ENCODE peak calls at places on chromosomes 7 and 10, in five cellular contexts. Z is B cell, I is heart right ventricle, Q is esophagus squamous epithelium, R is fibroblast of pulmonary artery. C is an unnamed sample.

GRCh38 chr7:87155788-87156187 is 3.5 kb downstream of the DMTF1 start:
- DNase-seq in Z (no peak), I (no peak), Q (no peak), R (no peak), C (no peak)

GRCh38 chr10:104762793-104763192 is 121.7 kb downstream of the SORCS3 start:
- DNase-seq in Z (no peak), I (no peak), Q (no peak), R (no peak), C (no peak)

GRCh38 chr7:144738708-144739314 is 97.0 kb downstream of the TPK1 start:
- DNase-seq in Z (peak; percentile 47), I (peak; percentile 6), Q (no peak), R (peak; percentile 56), C (no peak)

GRCh38 chr7:73879977-73880681 is 19.2 kb downstream of the TMEM270 start:
- DNase-seq in Z (no peak), I (no peak), Q (no peak), R (peak; percentile 31), C (no peak)

GRCh38 chr7:150855476-150856302 is 3.4 kb downstream of the AOC1 start:
- DNase-seq in Z (no peak), I (no peak), Q (no peak), R (no peak), C (no peak)

GRCh38 chr7:111473449-111474198 is 88.7 kb downstream of the IMMP2L start:
- DNase-seq in Z (no peak), I (no peak), Q (no peak), R (no peak), C (no peak)

GRCh38 chr10:44292390-44293002 is 92.4 kb downstream of the CXCL12 start:
- DNase-seq in Z (no peak), I (no peak), Q (no peak), R (no peak), C (no peak)

GRCh38 chr10:118594392-118595063 is 920 bp downstream of the PRLHR start:
- DNase-seq in Z (no peak), I (no peak), Q (no peak), R (peak; percentile 57), C (no peak)

GRCh38 chr10:114492351-114493037 is 88.2 kb upstream of the AFAP1L2 start:
- DNase-seq in Z (no peak), I (no peak), Q (no peak), R (peak; percentile 49), C (no peak)

GRCh38 chr7:132635127-132635526 is 58.9 kb upstream of the PLXNA4 start:
- DNase-seq in Z (no peak), I (no peak), Q (no peak), R (no peak), C (no peak)

GRCh38 chr7:74619235-74619860 is 38.2 kb upstream of the GTF2I start:
- DNase-seq in Z (no peak), I (no peak), Q (no peak), R (no peak), C (no peak)

GRCh38 chr10:132096223-132096622 is 30.5 kb downstream of the JAKMIP3 start:
- DNase-seq in Z (no peak), I (no peak), Q (no peak), R (peak; percentile 6), C (no peak)

GRCh38 chr7:44066111-44066460 is 719 bp upstream of the PGAM2 start:
- DNase-seq in Z (no peak), I (no peak), Q (no peak), R (no peak), C (no peak)

GRCh38 chr10:61793760-61794713 is 107.5 kb upstream of the ARID5B start:
- DNase-seq in Z (no peak), I (no peak), Q (no peak), R (no peak), C (no peak)

GRCh38 chr7:135757719-135758411 is 9.3 kb upstream of the FAM180A start:
- DNase-seq in Z (no peak), I (peak; percentile 45), Q (no peak), R (peak; percentile 91), C (no peak)

GRCh38 chr7:142863891-142864685 is 9.2 kb downstream of the EPHB6 start:
- DNase-seq in Z (no peak), I (no peak), Q (no peak), R (no peak), C (no peak)

GRCh38 chr7:311796-312195 is 21.8 kb downstream of the FOXL3 start:
- DNase-seq in Z (no peak), I (no peak), Q (no peak), R (no peak), C (no peak)

GRCh38 chr10:131652416-131652815 is 248.4 kb upstream of the PPP2R2D start:
- DNase-seq in Z (no peak), I (no peak), Q (no peak), R (no peak), C (no peak)

GRCh38 chr10:103192451-103193106 is 493 bp downstream of the NT5C2 start:
- DNase-seq in Z (peak; percentile 66), I (peak; percentile 86), Q (no peak), R (peak; percentile 86), C (peak; percentile 64)

GRCh38 chr7:8751557-8752231 is 318.3 kb downstream of the NXPH1 start:
- DNase-seq in Z (no peak), I (no peak), Q (no peak), R (no peak), C (no peak)

GRCh38 chr7:139494835-139495568 is 11.5 kb upstream of the KLRG2 start:
- DNase-seq in Z (peak; percentile 50), I (no peak), Q (no peak), R (no peak), C (no peak)

GRCh38 chr10:131569851-131570715 is 258.6 kb upstream of the TCERG1L start:
- DNase-seq in Z (no peak), I (no peak), Q (no peak), R (no peak), C (no peak)

GRCh38 chr7:102061981-102062390 is 224.7 kb upstream of the SH2B2 start:
- DNase-seq in Z (peak; percentile 70), I (no peak), Q (no peak), R (no peak), C (no peak)

GRCh38 chr7:27164381-27165088 is 802 bp downstream of the HOXA9 start:
- DNase-seq in Z (peak; percentile 27), I (no peak), Q (no peak), R (no peak), C (no peak)

GRCh38 chr10:108250954-108251620 is 1086.6 kb upstream of the SORCS1 start:
- DNase-seq in Z (no peak), I (no peak), Q (no peak), R (peak; percentile 4), C (no peak)

GRCh38 chr10:68087338-68088029 is 12.4 kb upstream of the HERC4 start:
- DNase-seq in Z (no peak), I (peak; percentile 66), Q (no peak), R (no peak), C (no peak)

GRCh38 chr7:118330373-118330772 is 105.9 kb downstream of the ANKRD7 start:
- DNase-seq in Z (no peak), I (no peak), Q (no peak), R (no peak), C (no peak)

GRCh38 chr10:67612577-67613537 is 83.1 kb downstream of the CTNNA3 start:
- DNase-seq in Z (no peak), I (no peak), Q (no peak), R (peak; percentile 18), C (no peak)

GRCh38 chr7:149005427-149006344 is 22.6 kb downstream of the PDIA4 start:
- DNase-seq in Z (peak; percentile 89), I (peak; percentile 85), Q (no peak), R (peak; percentile 79), C (peak; percentile 88)

GRCh38 chr10:14182781-14183180 is 147.9 kb downstream of the FRMD4A start:
- DNase-seq in Z (no peak), I (no peak), Q (no peak), R (no peak), C (no peak)

GRCh38 chr10:14181197-14181936 is 149.4 kb downstream of the FRMD4A start:
- DNase-seq in Z (no peak), I (no peak), Q (no peak), R (no peak), C (no peak)

GRCh38 chr10:14184841-14185500 is 145.8 kb downstream of the FRMD4A start:
- DNase-seq in Z (peak; percentile 75), I (no peak), Q (no peak), R (no peak), C (no peak)

GRCh38 chr10:14186245-14186644 is 144.5 kb downstream of the FRMD4A start:
- DNase-seq in Z (no peak), I (no peak), Q (no peak), R (no peak), C (no peak)

GRCh38 chr10:14185501-14186045 is 145.2 kb downstream of the FRMD4A start:
- DNase-seq in Z (peak; percentile 77), I (no peak), Q (no peak), R (peak; percentile 69), C (no peak)
- TF ChIP-seq CTCF in Z (no peak), I (no peak), Q (no peak), R (no peak), C (no peak)

GRCh38 chr7:37832194-37832593 is 16.2 kb upstream of the NME8 start:
- DNase-seq in Z (peak; percentile 62), I (peak; percentile 71), Q (no peak), R (peak; percentile 63), C (no peak)
- TF ChIP-seq CTCF in Z (peak; percentile 8), I (peak; percentile 46), Q (no peak), R (no peak), C (no peak)

DNA sequence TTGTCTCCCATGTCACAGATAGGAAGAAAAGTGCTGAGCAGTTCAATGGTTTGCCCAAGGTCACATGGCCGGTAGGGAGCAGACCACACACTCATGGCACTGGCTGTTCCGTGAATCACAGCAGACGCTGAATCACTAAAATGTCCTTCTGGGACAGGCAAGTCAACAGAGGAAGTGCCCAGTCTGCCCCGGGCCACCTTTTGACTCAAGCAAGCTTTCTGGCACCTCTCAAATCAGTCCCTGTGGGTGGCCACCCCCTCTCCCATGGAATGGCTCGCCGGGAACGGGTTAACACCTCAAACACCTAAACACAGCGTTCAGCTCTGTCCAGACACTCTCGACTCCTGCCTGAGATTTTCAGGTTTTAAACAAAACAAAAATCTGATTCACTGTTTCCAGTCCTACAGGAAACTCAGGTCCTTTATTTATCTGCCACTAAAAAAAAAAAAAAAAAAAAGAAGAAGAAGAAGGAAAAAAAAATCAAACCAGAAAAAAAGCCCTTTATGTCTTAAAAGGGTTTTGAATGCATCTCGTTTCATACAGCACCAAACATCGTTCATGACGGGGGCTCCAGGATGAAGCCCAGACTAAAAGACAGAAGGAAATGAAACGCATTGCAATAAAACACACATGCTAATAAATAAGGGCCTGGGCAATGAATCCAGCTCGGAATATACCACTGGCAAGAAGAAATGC is 15.4 kb downstream of the CARD11 start:
- DNase-seq in Z (no peak), I (no peak), Q (no peak), R (peak; percentile 56), C (no peak)
- TF ChIP-seq CTCF in Z (no peak), I (no peak), Q (no peak), R (no peak), C (no peak)

DNA sequence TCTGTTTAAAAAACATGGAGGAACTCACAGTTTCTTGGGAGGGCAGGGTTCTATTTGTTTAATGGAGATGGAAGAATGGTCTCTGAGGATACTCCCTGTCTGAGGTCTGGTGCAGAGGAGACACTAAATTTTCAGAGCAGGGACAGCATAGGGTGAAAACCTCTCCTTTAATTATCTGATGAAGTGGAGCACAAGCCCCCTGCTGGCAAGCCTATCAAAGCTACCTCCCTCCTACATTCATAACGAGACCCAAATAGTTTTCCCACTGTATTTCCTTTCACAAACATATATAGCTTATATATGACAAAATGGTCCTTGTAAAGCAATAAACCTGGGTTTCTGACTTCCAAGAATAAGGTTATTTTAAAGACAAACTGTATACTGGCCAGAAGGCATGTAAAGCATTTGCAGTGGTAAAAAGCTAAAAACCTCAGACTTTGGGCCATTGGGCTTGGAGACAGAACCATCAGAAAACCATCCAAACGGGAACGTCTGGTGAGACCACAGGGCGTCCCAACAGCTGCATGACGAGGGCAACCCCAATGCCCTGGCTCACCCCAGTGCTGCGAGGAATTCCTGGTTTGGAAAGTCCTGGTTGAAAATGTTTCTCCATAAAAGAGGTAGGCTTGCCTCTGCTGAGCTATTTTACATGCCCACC is 201.3 kb downstream of the FANK1 start:
- DNase-seq in Z (peak; percentile 24), I (no peak), Q (no peak), R (no peak), C (no peak)
- TF ChIP-seq CTCF in Z (peak; percentile 29), I (no peak), Q (no peak), R (no peak), C (no peak)

C was measured in omental fat pad.